ENCODE peak calls at places on chromosomes 1 and 21, in eight cellular contexts. J is right atrium auricular region; H is HFFc6; M is activated CD8-positive, alpha-beta T cell treated with anti-CD3 and anti-CD28 coated beads for 36 hours; E is cardiac fibroblast; O is heart right ventricle; K is astrocyte; A is natural killer cell. Z is an unnamed sample.

GRCh38 chr1:233364695-233365539 is 37.4 kb downstream of the MAP3K21 start:
- DNase-seq in A (no peak), H (peak), O (no peak), K (no peak), J (no peak), E (peak), M (no peak), Z (no peak)

GRCh38 chr1:205811660-205812059 is 1.3 kb downstream of the SLC41A1 start:
- DNase-seq in M (no peak), K (no peak), O (peak), A (no peak), E (no peak), J (no peak), H (no peak), Z (no peak)

GRCh38 chr21:40976198-40977114 is 129.5 kb upstream of the DSCAM start:
- DNase-seq in E (no peak), K (no peak), O (no peak), A (no peak), H (no peak), M (no peak), J (no peak), Z (no peak)

GRCh38 chr1:86811539-86811938 is 102.4 kb downstream of the SELENOF start:
- DNase-seq in H (no peak), O (no peak), A (no peak), J (no peak), E (no peak), K (no peak), M (no peak), Z (no peak)

GRCh38 chr1:10434590-10434989 is 4.4 kb downstream of the CENPS start:
- DNase-seq in O (no peak), K (no peak), E (no peak), J (no peak), M (no peak), H (no peak), A (no peak), Z (no peak)

GRCh38 chr1:25204797-25205441 is 27.4 kb downstream of the SYF2 start:
- DNase-seq in O (no peak), J (no peak), K (peak), H (peak), M (peak), A (no peak), E (peak), Z (no peak)

GRCh38 chr1:212967767-212968166 is 17.4 kb downstream of the VASH2 start:
- DNase-seq in J (no peak), K (peak), H (peak), O (no peak), E (peak), A (no peak), M (no peak), Z (no peak)

GRCh38 chr1:181097242-181097641 is 8.7 kb downstream of the IER5 start:
- DNase-seq in K (no peak), M (no peak), E (no peak), H (no peak), J (no peak), O (no peak), A (no peak), Z (no peak)

GRCh38 chr1:27832762-27833161 is 2.2 kb downstream of the PPP1R8 start:
- DNase-seq in M (no peak), K (peak), A (no peak), J (no peak), E (peak), H (peak), O (no peak), Z (no peak)

GRCh38 chr1:35243681-35244080 is 24.8 kb upstream of the ZMYM4 start:
- DNase-seq in H (no peak), A (no peak), J (no peak), E (no peak), M (no peak), O (no peak), K (no peak), Z (no peak)

GRCh38 chr1:79430437-79430836 is 423.9 kb upstream of the ADGRL4 start:
- DNase-seq in H (no peak), E (no peak), O (no peak), A (no peak), K (no peak), M (no peak), J (no peak), Z (peak)

GRCh38 chr1:224259986-224260385 is 70.0 kb downstream of the NVL start:
- DNase-seq in M (no peak), O (no peak), E (peak), J (no peak), A (no peak), K (peak), H (peak), Z (no peak)

GRCh38 chr1:170296642-170297041 is 150.9 kb downstream of the NTMT2 start:
- DNase-seq in K (no peak), H (peak), A (no peak), E (peak), J (no peak), M (no peak), O (no peak), Z (no peak)

GRCh38 chr1:16900771-16901170 is 5.0 kb downstream of the RNU1-2 start:
- DNase-seq in A (no peak), O (no peak), M (no peak), K (no peak), E (peak), H (no peak), J (no peak), Z (no peak)

GRCh38 chr1:23563003-23563402 is 3.7 kb upstream of the ID3 start:
- DNase-seq in H (no peak), A (no peak), E (no peak), O (no peak), K (no peak), J (no peak), M (no peak), Z (no peak)

GRCh38 chr1:234656981-234657651 is 47.1 kb upstream of the IRF2BP2 start:
- DNase-seq in E (peak), J (no peak), H (peak), M (peak), A (no peak), O (no peak), K (peak), Z (no peak)

GRCh38 chr1:100950311-100950710 is 54.4 kb downstream of the SLC30A7 start:
- DNase-seq in M (no peak), H (no peak), A (no peak), J (no peak), O (no peak), E (no peak), K (no peak), Z (no peak)

GRCh38 chr1:211082824-211083223 is 51.1 kb downstream of the KCNH1 start:
- DNase-seq in A (no peak), H (no peak), O (no peak), J (no peak), K (no peak), E (no peak), M (no peak), Z (no peak)

GRCh38 chr1:93749894-93750301 is 68.3 kb upstream of the BCAR3 start:
- DNase-seq in H (no peak), K (no peak), M (peak), A (no peak), J (no peak), E (peak), O (no peak), Z (no peak)

GRCh38 chr1:22414244-22414751 is 37.4 kb upstream of the ZBTB40 start:
- DNase-seq in M (no peak), J (no peak), A (no peak), E (peak), O (no peak), H (no peak), K (no peak), Z (peak)

GRCh38 chr21:35602811-35603210 is 457.5 kb downstream of the SETD4 start:
- DNase-seq in O (no peak), A (no peak), K (no peak), J (no peak), E (no peak), H (no peak), M (no peak), Z (no peak)

GRCh38 chr21:35607406-35607805 is 452.9 kb downstream of the SETD4 start:
- DNase-seq in M (no peak), O (no peak), E (no peak), A (no peak), H (no peak), J (no peak), K (no peak), Z (no peak)

GRCh38 chr21:35606578-35606977 is 453.7 kb downstream of the SETD4 start:
- DNase-seq in O (no peak), M (no peak), J (no peak), H (no peak), A (no peak), K (no peak), E (no peak), Z (no peak)

GRCh38 chr21:35606136-35606535 is 454.2 kb downstream of the SETD4 start:
- DNase-seq in A (no peak), E (no peak), O (no peak), J (no peak), M (no peak), H (no peak), K (no peak), Z (no peak)

DNA sequence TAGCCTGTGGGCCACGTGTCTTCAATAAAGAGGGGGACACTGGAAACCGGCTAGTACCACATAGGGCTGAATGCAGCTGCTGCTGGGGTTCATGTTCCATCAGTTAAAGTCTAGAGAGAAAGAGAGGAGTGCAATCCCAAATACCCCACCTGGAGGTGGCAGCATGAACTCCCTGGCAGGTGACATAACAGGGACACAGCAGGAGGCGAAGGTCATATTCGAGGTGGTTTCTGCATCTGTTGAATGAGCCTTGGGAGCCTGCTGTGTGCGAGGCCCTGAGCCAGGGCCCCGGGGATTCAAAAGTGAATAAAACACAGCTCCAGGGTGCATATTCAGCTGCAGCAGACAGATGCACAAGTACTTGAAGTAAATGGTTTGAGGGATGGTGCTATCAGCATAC is 456.9 kb downstream of the SETD4 start:
- DNase-seq in M (no peak), J (no peak), O (no peak), K (no peak), E (no peak), H (no peak), A (no peak), Z (no peak)
- TF ChIP-seq CTCF in M (no peak), J (no peak), O (no peak), K (no peak), E (no peak), H (peak), A (no peak), Z (no peak)

DNA sequence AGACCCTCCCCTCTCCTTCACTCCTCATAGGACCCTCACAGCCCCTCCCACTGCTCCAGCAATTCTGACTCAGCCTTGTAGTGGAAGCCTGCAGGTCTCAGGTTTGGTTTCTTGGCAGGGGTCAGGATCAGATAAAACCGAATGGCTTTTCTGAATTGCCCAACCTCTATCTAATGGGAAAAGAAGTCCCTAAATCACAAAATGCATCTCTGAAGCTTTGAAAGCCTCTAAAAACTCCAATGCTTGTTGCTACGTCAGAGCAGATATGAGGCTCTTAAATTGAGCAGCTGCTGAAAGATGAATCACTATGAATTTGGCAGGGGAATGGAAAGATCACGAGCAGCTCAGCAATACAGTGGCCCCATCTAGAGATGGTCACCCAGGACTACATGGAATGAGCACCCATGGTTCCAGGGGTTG is 74.5 kb downstream of the NID1 start:
- DNase-seq in K (peak), J (no peak), H (peak), A (no peak), E (peak), M (no peak), O (no peak), Z (no peak)
- TF ChIP-seq CTCF in K (no peak), J (no peak), H (no peak), A (no peak), E (peak), M (no peak), O (peak), Z (no peak)

GRCh38 chr1:2248127-2248826 is 20.2 kb downstream of the SKI start:
- DNase-seq in J (no peak), M (no peak), H (no peak), A (no peak), K (no peak), E (no peak), O (no peak), Z (peak)
- TF ChIP-seq CTCF in J (no peak), M (no peak), H (no peak), A (no peak), K (no peak), E (no peak), O (no peak), Z (no peak)

GRCh38 chr1:119327436-119328155 is 41.0 kb upstream of the HAO2 start:
- DNase-seq in A (no peak), K (peak), O (no peak), H (no peak), M (peak), J (no peak), E (no peak), Z (peak)
- TF ChIP-seq CTCF in A (no peak), K (peak), O (peak), H (peak), M (peak), J (peak), E (peak), Z (peak)